ENCODE peak calls at places on chromosomes 13 and 19, in five cellular contexts. One of them, this sample, is unnamed.

GRCh38 chr13:84096221-84096620 is 213.9 kb upstream of the SLITRK1 start:
- DNase-seq in GM23338: no peak
- DNase-seq in body of pancreas: no peak
- DNase-seq in stomach: no peak
- DNase-seq in heart left ventricle: no peak
- DNase-seq in this sample: no peak

GRCh38 chr13:22915442-22916082 is 265.2 kb upstream of the SGCG start:
- DNase-seq in heart left ventricle: peak; percentile 43
- DNase-seq in stomach: peak; percentile 40
- DNase-seq in GM23338: peak; percentile 84
- DNase-seq in body of pancreas: peak; percentile 36
- DNase-seq in this sample: peak; percentile 70

GRCh38 chr13:35763805-35764170 is 287.3 kb upstream of the MAB21L1 start:
- DNase-seq in heart left ventricle: no peak
- DNase-seq in stomach: no peak
- DNase-seq in GM23338: no peak
- DNase-seq in body of pancreas: no peak
- DNase-seq in this sample: no peak

GRCh38 chr13:111904701-111905608 is 162.0 kb upstream of the SOX1 start:
- DNase-seq in GM23338: peak; percentile 28
- DNase-seq in heart left ventricle: no peak
- DNase-seq in body of pancreas: no peak
- DNase-seq in stomach: no peak
- DNase-seq in this sample: no peak

GRCh38 chr13:40477623-40478608 is 188.5 kb downstream of the FOXO1 start:
- DNase-seq in heart left ventricle: peak; percentile 68
- DNase-seq in body of pancreas: peak; percentile 43
- DNase-seq in GM23338: no peak
- DNase-seq in stomach: no peak
- DNase-seq in this sample: no peak

GRCh38 chr19:38850976-38851621 is 1.3 kb upstream of the HNRNPL start:
- DNase-seq in GM23338: peak; percentile 65
- DNase-seq in body of pancreas: peak; percentile 37
- DNase-seq in heart left ventricle: peak; percentile 48
- DNase-seq in stomach: no peak
- DNase-seq in this sample: peak; percentile 61

GRCh38 chr19:33227870-33228599 is 2.4 kb upstream of the SLC7A10 start:
- DNase-seq in body of pancreas: no peak
- DNase-seq in stomach: no peak
- DNase-seq in heart left ventricle: no peak
- DNase-seq in GM23338: no peak
- DNase-seq in this sample: no peak

GRCh38 chr19:43983912-43984686 is at the start of gene ZNF155:
- DNase-seq in GM23338: peak; percentile 99
- DNase-seq in stomach: peak; percentile 90
- DNase-seq in body of pancreas: peak; percentile 94
- DNase-seq in heart left ventricle: peak; percentile 96
- DNase-seq in this sample: peak; percentile 71

GRCh38 chr13:33252103-33252502 is 33.5 kb downstream of the STARD13 start:
- DNase-seq in GM23338: no peak
- DNase-seq in stomach: no peak
- DNase-seq in heart left ventricle: peak; percentile 84
- DNase-seq in body of pancreas: no peak
- DNase-seq in this sample: no peak

GRCh38 chr19:21595185-21595584 is 89.8 kb downstream of the ZNF429 start:
- DNase-seq in body of pancreas: peak; percentile 41
- DNase-seq in heart left ventricle: no peak
- DNase-seq in stomach: no peak
- DNase-seq in GM23338: no peak
- DNase-seq in this sample: no peak

GRCh38 chr13:50720856-50721663 is 122.4 kb downstream of the DLEU7 start:
- DNase-seq in stomach: no peak
- DNase-seq in heart left ventricle: no peak
- DNase-seq in body of pancreas: no peak
- DNase-seq in GM23338: no peak
- DNase-seq in this sample: no peak

GRCh38 chr13:57918913-57919312 is 287.4 kb downstream of the PCDH17 start:
- DNase-seq in body of pancreas: no peak
- DNase-seq in GM23338: peak; percentile 8
- DNase-seq in stomach: no peak
- DNase-seq in heart left ventricle: no peak
- DNase-seq in this sample: no peak

GRCh38 chr19:18589380-18590272 is 1.0 kb downstream of the REX1BD start:
- DNase-seq in stomach: peak; percentile 74
- DNase-seq in heart left ventricle: peak; percentile 70
- DNase-seq in GM23338: peak; percentile 88
- DNase-seq in body of pancreas: peak; percentile 70
- DNase-seq in this sample: no peak

GRCh38 chr19:3565177-3565576 is 7.6 kb upstream of the HMG20B start:
- DNase-seq in GM23338: no peak
- DNase-seq in body of pancreas: no peak
- DNase-seq in stomach: no peak
- DNase-seq in heart left ventricle: no peak
- DNase-seq in this sample: no peak

DNA sequence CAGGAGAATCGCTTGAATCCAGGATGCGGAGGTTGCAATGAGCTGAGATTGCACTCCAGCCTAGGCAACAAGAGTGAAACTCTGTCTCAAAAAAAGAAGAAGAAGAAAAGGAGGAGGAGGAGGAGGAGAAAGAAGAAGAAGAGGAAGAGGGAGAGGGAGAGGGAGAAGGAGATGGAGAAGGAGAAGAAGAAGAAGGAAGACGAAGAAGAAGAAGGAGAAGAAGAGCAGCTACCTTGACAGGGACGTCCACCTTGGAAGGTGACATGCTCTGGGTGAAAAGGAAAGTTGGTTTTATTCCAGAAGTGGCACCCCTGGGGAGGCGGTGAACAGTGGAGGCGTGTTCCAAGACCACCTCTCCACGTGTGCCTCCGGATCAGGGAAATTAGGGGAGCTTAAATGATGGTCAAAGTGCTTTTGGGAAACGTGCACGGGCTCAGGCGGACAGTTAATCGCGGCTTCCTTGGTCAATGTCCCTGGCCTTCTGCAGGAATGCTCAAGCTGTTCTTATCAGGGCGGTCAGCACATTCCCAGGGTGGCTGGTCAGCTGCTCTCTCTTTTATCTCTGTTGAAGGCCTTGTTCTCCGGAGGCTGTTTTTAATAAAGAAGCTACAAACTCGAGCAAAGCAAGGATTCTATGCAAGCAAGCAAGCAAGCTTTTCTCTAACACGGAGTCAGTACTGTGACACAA is 78.9 kb upstream of the PEG3 start:
- DNase-seq in heart left ventricle: no peak
- DNase-seq in stomach: no peak
- DNase-seq in GM23338: no peak
- DNase-seq in body of pancreas: no peak
- DNase-seq in this sample: no peak
- H3K27me3 ChIP-seq in heart left ventricle: no peaks in the 10 kb centered on the region
- H3K27me3 ChIP-seq in stomach: no peaks in the 10 kb centered on the region
- H3K27me3 ChIP-seq in GM23338: no peaks in the 10 kb centered on the region
- H3K27me3 ChIP-seq in body of pancreas: no peaks in the 10 kb centered on the region
- H3K27me3 ChIP-seq in this sample: no peaks in the 10 kb centered on the region

GRCh38 chr13:38636756-38637155 is 50.1 kb upstream of the FREM2 start:
- DNase-seq in GM23338: peak; percentile 21
- DNase-seq in stomach: peak; percentile 31
- DNase-seq in body of pancreas: peak; percentile 71
- DNase-seq in heart left ventricle: no peak
- DNase-seq in this sample: no peak

GRCh38 chr13:38637576-38637975 is 49.3 kb upstream of the FREM2 start:
- DNase-seq in heart left ventricle: no peak
- DNase-seq in GM23338: no peak
- DNase-seq in body of pancreas: no peak
- DNase-seq in stomach: no peak
- DNase-seq in this sample: no peak

GRCh38 chr13:38636106-38636505 is 50.8 kb upstream of the FREM2 start:
- DNase-seq in stomach: no peak
- DNase-seq in heart left ventricle: no peak
- DNase-seq in body of pancreas: no peak
- DNase-seq in GM23338: no peak
- DNase-seq in this sample: no peak

GRCh38 chr13:38641164-38641948 is 45.5 kb upstream of the FREM2 start:
- DNase-seq in heart left ventricle: no peak
- DNase-seq in stomach: no peak
- DNase-seq in body of pancreas: no peak
- DNase-seq in GM23338: peak; percentile 22
- DNase-seq in this sample: no peak
- TF ChIP-seq CTCF in heart left ventricle: no peak
- TF ChIP-seq CTCF in stomach: no peak
- TF ChIP-seq CTCF in body of pancreas: peak; percentile 28
- TF ChIP-seq CTCF in GM23338: peak; percentile 31
- TF ChIP-seq CTCF in this sample: peak; percentile 25

GRCh38 chr19:10295847-10296591 is 6.3 kb downstream of the ICAM5 start:
- DNase-seq in heart left ventricle: no peak
- DNase-seq in GM23338: peak; percentile 75
- DNase-seq in body of pancreas: no peak
- DNase-seq in stomach: no peak
- DNase-seq in this sample: no peak

GRCh38 chr19:10293637-10294367 is 4.0 kb downstream of the ICAM5 start:
- DNase-seq in GM23338: peak; percentile 41
- DNase-seq in body of pancreas: no peak
- DNase-seq in heart left ventricle: no peak
- DNase-seq in stomach: no peak
- DNase-seq in this sample: no peak

GRCh38 chr19:10292789-10293636 is 3.3 kb downstream of the ICAM5 start:
- DNase-seq in body of pancreas: no peak
- DNase-seq in stomach: no peak
- DNase-seq in GM23338: peak; percentile 65
- DNase-seq in heart left ventricle: no peak
- DNase-seq in this sample: no peak

GRCh38 chr19:10294368-10294697 is 4.6 kb downstream of the ICAM5 start:
- DNase-seq in body of pancreas: no peak
- DNase-seq in GM23338: peak; percentile 56
- DNase-seq in heart left ventricle: peak; percentile 27
- DNase-seq in stomach: no peak
- DNase-seq in this sample: no peak

GRCh38 chr19:10295305-10295846 is 5.6 kb downstream of the ICAM5 start:
- DNase-seq in stomach: peak; percentile 51
- DNase-seq in heart left ventricle: peak; percentile 37
- DNase-seq in body of pancreas: no peak
- DNase-seq in GM23338: peak; percentile 78
- DNase-seq in this sample: peak; percentile 80
- H3K27me3 ChIP-seq in stomach: peaks cover 100% of the 10 kb centered on the region
- H3K27me3 ChIP-seq in heart left ventricle: peaks cover 61% of the 10 kb centered on the region
- H3K27me3 ChIP-seq in body of pancreas: peaks cover 59% of the 10 kb centered on the region
- H3K27me3 ChIP-seq in GM23338: peaks cover 78% of the 10 kb centered on the region
- H3K27me3 ChIP-seq in this sample: no peaks in the 10 kb centered on the region

DNA sequence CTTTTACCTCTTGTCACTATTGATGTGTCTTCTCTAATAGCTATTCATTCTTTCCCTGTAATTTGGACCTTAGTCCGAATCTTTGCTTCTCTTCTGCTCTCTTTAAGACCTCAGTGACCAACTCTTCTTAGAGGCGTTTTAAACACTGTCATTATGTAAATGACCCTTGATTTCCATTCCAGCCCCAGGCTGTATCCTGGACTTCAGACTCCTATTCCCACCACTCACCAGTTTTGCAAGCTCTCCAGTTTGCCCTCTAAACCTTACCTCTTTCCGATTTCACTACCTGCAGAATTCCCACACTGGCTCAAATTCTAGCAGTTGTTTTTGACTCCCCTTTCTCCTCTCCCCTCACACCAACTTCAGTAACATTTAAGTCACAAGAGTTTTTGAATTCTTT is 13.4 kb upstream of the HMGB1 start:
- DNase-seq in body of pancreas: no peak
- DNase-seq in GM23338: no peak
- DNase-seq in heart left ventricle: no peak
- DNase-seq in stomach: no peak
- DNase-seq in this sample: no peak
- TF ChIP-seq CTCF in body of pancreas: no peak
- TF ChIP-seq CTCF in GM23338: no peak
- TF ChIP-seq CTCF in heart left ventricle: no peak
- TF ChIP-seq CTCF in stomach: no peak
- TF ChIP-seq CTCF in this sample: no peak

GRCh38 chr19:45218426-45218825 is 26.8 kb downstream of the EXOC3L2 start:
- DNase-seq in GM23338: peak; percentile 78
- DNase-seq in heart left ventricle: no peak
- DNase-seq in body of pancreas: no peak
- DNase-seq in stomach: no peak
- DNase-seq in this sample: no peak
- H3K27me3 ChIP-seq in GM23338: peaks cover 49% of the 10 kb centered on the region
- H3K27me3 ChIP-seq in heart left ventricle: peaks cover 3% of the 10 kb centered on the region
- H3K27me3 ChIP-seq in body of pancreas: peaks cover 11% of the 10 kb centered on the region
- H3K27me3 ChIP-seq in stomach: peaks cover 81% of the 10 kb centered on the region
- H3K27me3 ChIP-seq in this sample: no peaks in the 10 kb centered on the region

This sample was measured in GM06990.